ENCODE peak calls at places on chromosomes 16 and 17, in seven cellular contexts. Q, T, G, Z, O, D and Y are unnamed samples.

GRCh38 chr16:24730914-24731313 is 1.5 kb downstream of the TNRC6A start:
- DNase-seq in Z (no peak), O (no peak), G (no peak), Q (no peak), D (no peak), T (no peak), Y (no peak)

GRCh38 chr17:37671813-37672544 is 28.7 kb upstream of the DDX52 start:
- DNase-seq in O (no peak), T (no peak), D (no peak), G (no peak), Z (peak), Q (peak), Y (peak)

GRCh38 chr17:68513932-68514331 is 1.7 kb downstream of the PRKAR1A start:
- DNase-seq in G (no peak), Z (no peak), D (no peak), T (no peak), O (no peak), Q (no peak), Y (no peak)

GRCh38 chr17:40314557-40314953 is 5.6 kb downstream of the RARA start:
- DNase-seq in D (no peak), T (no peak), Z (peak), O (no peak), G (no peak), Q (peak), Y (peak)

GRCh38 chr16:24821129-24821528 is 24.6 kb upstream of the SLC5A11 start:
- DNase-seq in T (no peak), O (no peak), Z (no peak), G (no peak), D (no peak), Q (no peak), Y (no peak)

GRCh38 chr16:86910146-86910805 is 331.9 kb downstream of the FOXL1 start:
- DNase-seq in O (no peak), Z (no peak), G (no peak), D (no peak), Q (no peak), T (no peak), Y (no peak)

GRCh38 chr16:31421587-31421986 is 6.6 kb downstream of the COX6A2 start:
- DNase-seq in D (no peak), Z (no peak), T (no peak), G (no peak), O (no peak), Q (no peak), Y (no peak)

GRCh38 chr17:81511800-81512559 is 619 bp downstream of the ACTG1 start:
- DNase-seq in Z (no peak), T (peak), Q (no peak), O (no peak), G (no peak), D (no peak), Y (no peak)

GRCh38 chr16:88821168-88821850 is 9.6 kb upstream of the APRT start:
- DNase-seq in T (no peak), Q (no peak), G (no peak), D (no peak), Z (no peak), O (no peak), Y (no peak)

GRCh38 chr16:8631818-8632217 is 10.3 kb downstream of the METTL22 start:
- DNase-seq in O (no peak), D (no peak), T (no peak), Z (no peak), G (no peak), Q (no peak), Y (no peak)

GRCh38 chr16:11610580-11610979 is 23.9 kb upstream of the LITAF start:
- DNase-seq in Q (no peak), D (no peak), T (no peak), G (no peak), O (no peak), Z (no peak), Y (no peak)

GRCh38 chr16:82639666-82640336 is 13.0 kb downstream of the CDH13 start:
- DNase-seq in D (no peak), Q (peak), G (peak), T (peak), O (peak), Z (no peak), Y (peak)

GRCh38 chr16:65032397-65032796 is 89.5 kb downstream of the CDH11 start:
- DNase-seq in T (no peak), D (no peak), O (no peak), Z (no peak), G (no peak), Q (peak), Y (no peak)

GRCh38 chr16:69711115-69711740 is 15.1 kb downstream of the NQO1 start:
- DNase-seq in O (no peak), D (no peak), G (no peak), Z (no peak), T (no peak), Q (peak), Y (no peak)

GRCh38 chr17:48504953-48505352 is 25.9 kb downstream of the HOXB1 start:
- DNase-seq in O (no peak), Q (no peak), Z (no peak), G (no peak), D (no peak), T (no peak), Y (no peak)
- H4K8ac ChIP-seq in O (no peak), Q (no peak), Z (peak), G (no peak), D (no peak), T (no peak), Y (no peak)

GRCh38 chr17:29430275-29430674 is 40.1 kb downstream of the TAOK1 start:
- DNase-seq in G (no peak), T (no peak), Z (no peak), D (no peak), Q (no peak), O (no peak), Y (no peak)

GRCh38 chr17:29434550-29434949 is 44.4 kb downstream of the TAOK1 start:
- DNase-seq in D (no peak), T (no peak), Z (no peak), G (no peak), Q (no peak), O (no peak), Y (no peak)

GRCh38 chr17:29433551-29433950 is 43.4 kb downstream of the TAOK1 start:
- DNase-seq in Q (no peak), O (no peak), T (no peak), D (no peak), G (peak), Z (no peak), Y (no peak)
- H4K8ac ChIP-seq in Q (no peak), O (no peak), T (no peak), D (no peak), G (no peak), Z (no peak), Y (no peak)

GRCh38 chr17:75774471-75774987 is 9.5 kb upstream of the GALK1 start:
- DNase-seq in G (no peak), D (no peak), T (no peak), O (no peak), Z (no peak), Q (no peak), Y (no peak)

GRCh38 chr17:75771334-75772281 is 6.6 kb upstream of the GALK1 start:
- DNase-seq in T (peak), D (no peak), O (no peak), Z (no peak), Q (peak), G (no peak), Y (peak)

GRCh38 chr17:75774988-75775668 is 9.5 kb upstream of the UNK start:
- DNase-seq in D (no peak), Z (peak), G (peak), T (peak), O (no peak), Q (peak), Y (peak)

GRCh38 chr17:75773808-75774470 is 8.9 kb upstream of the GALK1 start:
- DNase-seq in O (no peak), G (peak), Q (no peak), D (no peak), Z (no peak), T (peak), Y (no peak)

GRCh38 chr17:75773121-75773807 is 8.3 kb upstream of the GALK1 start:
- DNase-seq in G (peak), Z (no peak), D (no peak), T (peak), Q (no peak), O (no peak), Y (no peak)
- H4K8ac ChIP-seq in G (no peak), Z (no peak), D (peak), T (no peak), Q (no peak), O (no peak), Y (no peak)

DNA sequence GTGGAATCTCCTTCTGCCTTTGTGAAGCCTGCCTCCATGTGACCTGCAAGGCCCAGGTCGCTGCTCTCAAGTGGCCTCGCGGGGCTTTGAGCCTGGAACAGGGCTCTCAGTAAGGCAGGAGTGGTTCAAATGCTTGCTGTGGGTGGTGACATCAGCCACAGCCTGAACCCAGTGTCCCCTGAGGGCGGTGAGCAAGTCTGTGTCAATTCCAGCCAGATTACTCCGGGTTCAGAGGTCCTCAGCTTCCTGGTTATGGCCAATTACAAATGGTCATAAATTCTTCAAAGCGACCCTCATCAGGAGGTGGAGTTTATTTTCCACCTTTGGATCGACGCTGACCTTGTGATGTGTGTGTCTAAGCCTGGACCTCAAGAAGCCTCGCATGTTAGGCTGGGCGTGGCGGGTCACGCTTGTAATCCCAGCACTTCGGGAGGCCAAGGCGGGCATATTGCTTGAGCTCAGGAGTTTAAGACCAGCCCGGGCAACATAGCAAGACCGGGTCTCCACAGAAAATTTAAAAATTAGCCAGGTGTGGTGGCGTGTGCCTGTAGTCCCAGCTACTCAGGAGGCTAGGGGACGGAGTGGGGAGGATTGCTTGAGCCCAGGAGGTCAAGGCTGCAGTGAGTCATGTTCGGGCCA is 17.3 kb downstream of the LGALS3BP start:
- DNase-seq in Z (peak), Q (peak), O (no peak), G (peak), T (peak), D (no peak), Y (peak)
- H4K8ac ChIP-seq in Z (peak), Q (peak), O (no peak), G (no peak), T (no peak), D (no peak), Y (peak)

DNA sequence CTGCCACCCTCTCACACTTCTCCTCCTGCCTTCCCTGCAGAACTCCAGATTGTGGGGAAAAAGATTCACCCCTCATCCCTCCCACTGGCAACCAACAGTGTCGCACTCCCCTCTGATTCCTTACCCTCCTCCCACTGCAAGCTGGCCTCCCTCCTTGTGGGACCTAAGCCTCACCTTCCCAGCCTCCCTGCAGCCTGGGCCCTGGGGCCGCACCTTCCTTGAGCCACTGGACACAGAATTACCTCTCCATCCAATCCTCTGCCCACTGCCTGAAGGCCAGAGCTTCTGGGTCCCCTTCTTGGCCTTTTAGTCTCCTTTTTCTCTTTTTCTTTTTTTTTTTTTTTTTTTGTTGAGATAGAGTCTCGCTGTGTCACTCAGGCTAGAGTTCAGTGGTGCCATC is 33.9 kb downstream of the NGFR start:
- DNase-seq in D (no peak), Q (no peak), T (peak), G (no peak), Z (no peak), O (no peak), Y (no peak)
- H4K8ac ChIP-seq in D (no peak), Q (no peak), T (no peak), G (no peak), Z (no peak), O (no peak), Y (no peak)